ENCODE peak calls at places on chromosomes 2 and 18, in nine cellular contexts. S is H1; W is endothelial cell of umbilical vein; Y is SJSA1; Z is K562; U is right cardiac atrium; L is HL-60; N is CD4-positive, alpha-beta T cell; B is effector memory CD4-positive, alpha-beta T cell. H is an unnamed sample.

GRCh38 chr2:156405586-156405985 is 30.6 kb upstream of the GPD2 start:
- DNase-seq in S (no peak), W (no peak), Y (no peak), Z (no peak), U (peak), L (peak), N (no peak), B (no peak), H (no peak)

GRCh38 chr18:26439537-26439936 is 108.8 kb downstream of the KCTD1 start:
- DNase-seq in S (no peak), W (no peak), Y (no peak), Z (no peak), U (no peak), L (no peak), N (no peak), B (no peak), H (no peak)

GRCh38 chr2:179263015-179263414 is 1.6 kb downstream of the SESTD1 start:
- DNase-seq in S (no peak), W (peak), Y (no peak), Z (no peak), U (no peak), L (no peak), N (no peak), B (no peak), H (no peak)

GRCh38 chr2:26672112-26672817 is 20.3 kb upstream of the KCNK3 start:
- DNase-seq in S (no peak), W (no peak), Y (no peak), Z (no peak), U (no peak), L (no peak), N (no peak), B (no peak), H (no peak)

GRCh38 chr2:217438821-217439220 is 564.0 kb downstream of the TNS1 start:
- DNase-seq in S (no peak), W (no peak), Y (no peak), Z (no peak), U (no peak), L (no peak), N (no peak), B (no peak), H (no peak)

GRCh38 chr2:239368321-239368720 is 32.5 kb downstream of the HDAC4 start:
- DNase-seq in S (no peak), W (no peak), Y (no peak), Z (no peak), U (no peak), L (no peak), N (no peak), B (no peak), H (no peak)

GRCh38 chr18:10745971-10746370 is 220.1 kb downstream of the NAPG start:
- DNase-seq in S (no peak), W (no peak), Y (no peak), Z (no peak), U (no peak), L (no peak), N (no peak), B (no peak), H (no peak)

GRCh38 chr2:237691200-237691907 is 64.0 kb downstream of the LRRFIP1 start:
- DNase-seq in S (no peak), W (no peak), Y (no peak), Z (no peak), U (no peak), L (no peak), N (no peak), B (no peak), H (no peak)

GRCh38 chr2:37812414-37812813 is 112.7 kb upstream of the RMDN2 start:
- DNase-seq in S (no peak), W (no peak), Y (no peak), Z (no peak), U (no peak), L (no peak), N (no peak), B (no peak), H (no peak)

GRCh38 chr2:163467206-163467605 is 268.6 kb downstream of the FIGN start:
- DNase-seq in S (no peak), W (no peak), Y (no peak), Z (no peak), U (peak), L (no peak), N (no peak), B (no peak), H (no peak)

GRCh38 chr2:98357856-98358255 is 11.6 kb downstream of the CNGA3 start:
- DNase-seq in S (no peak), W (no peak), Y (no peak), Z (no peak), U (no peak), L (no peak), N (no peak), B (no peak), H (no peak)

GRCh38 chr2:210663574-210663973 is 107.2 kb downstream of the CPS1 start:
- DNase-seq in S (no peak), W (peak), Y (no peak), Z (peak), U (no peak), L (peak), N (no peak), B (no peak), H (no peak)

GRCh38 chr2:236286866-236287545 is 22.8 kb upstream of the ASB18 start:
- DNase-seq in S (no peak), W (no peak), Y (peak), Z (no peak), U (no peak), L (no peak), N (no peak), B (no peak), H (no peak)

GRCh38 chr2:186645999-186646398 is 47.9 kb upstream of the FAM171B start:
- DNase-seq in S (no peak), W (no peak), Y (no peak), Z (no peak), U (no peak), L (no peak), N (no peak), B (no peak), H (no peak)
- H3K27ac ChIP-seq in S (no peak), W (no peak), Y (no peak), Z (no peak), U (no peak), L (no peak), N (no peak), B (no peak), H (no peak)

GRCh38 chr18:9615280-9615797 is 980 bp upstream of the PPP4R1 start:
- DNase-seq in S (no peak), W (no peak), Y (no peak), Z (no peak), U (no peak), L (no peak), N (no peak), B (no peak), H (no peak)
- H3K27ac ChIP-seq in S (peak), W (peak), Y (peak), Z (peak), U (peak), L (peak), N (no peak), B (peak), H (peak)

GRCh38 chr18:3603460-3604259 is 153.7 kb downstream of the TGIF1 start:
- DNase-seq in S (peak), W (peak), Y (peak), Z (peak), U (no peak), L (peak), N (no peak), B (no peak), H (no peak)
- H3K27ac ChIP-seq in S (peak), W (peak), Y (peak), Z (peak), U (peak), L (peak), N (no peak), B (peak), H (peak)

GRCh38 chr2:111705206-111705605 is 178.8 kb downstream of the ANAPC1 start:
- DNase-seq in S (no peak), W (no peak), Y (no peak), Z (no peak), U (no peak), L (no peak), N (no peak), B (no peak), H (no peak)
- H3K27ac ChIP-seq in S (peak), W (peak), Y (no peak), Z (no peak), U (no peak), L (peak), N (no peak), B (no peak), H (no peak)

GRCh38 chr2:110105608-110106467 is 9.8 kb downstream of the MALL start:
- DNase-seq in S (no peak), W (peak), Y (no peak), Z (no peak), U (no peak), L (no peak), N (no peak), B (no peak), H (no peak)
- H3K27ac ChIP-seq in S (no peak), W (peak), Y (peak), Z (no peak), U (peak), L (no peak), N (no peak), B (no peak), H (no peak)

GRCh38 chr2:85541262-85541661 is 2.3 kb downstream of the MAT2A start:
- DNase-seq in S (no peak), W (no peak), Y (no peak), Z (no peak), U (no peak), L (no peak), N (no peak), B (no peak), H (no peak)
- H3K27ac ChIP-seq in S (no peak), W (no peak), Y (no peak), Z (no peak), U (no peak), L (peak), N (no peak), B (no peak), H (peak)

GRCh38 chr2:137966043-137966442 is 1.8 kb downstream of the HNMT start:
- DNase-seq in S (no peak), W (no peak), Y (no peak), Z (no peak), U (no peak), L (no peak), N (no peak), B (no peak), H (no peak)

GRCh38 chr2:137964859-137965459 is 686 bp downstream of the HNMT start:
- DNase-seq in S (no peak), W (peak), Y (no peak), Z (no peak), U (no peak), L (no peak), N (no peak), B (no peak), H (no peak)

GRCh38 chr2:137963535-137964065 is 673 bp upstream of the HNMT start:
- DNase-seq in S (no peak), W (no peak), Y (no peak), Z (no peak), U (no peak), L (no peak), N (no peak), B (no peak), H (no peak)

GRCh38 chr2:137961602-137962001 is 2.7 kb upstream of the HNMT start:
- DNase-seq in S (no peak), W (no peak), Y (no peak), Z (no peak), U (no peak), L (no peak), N (no peak), B (no peak), H (no peak)

DNA sequence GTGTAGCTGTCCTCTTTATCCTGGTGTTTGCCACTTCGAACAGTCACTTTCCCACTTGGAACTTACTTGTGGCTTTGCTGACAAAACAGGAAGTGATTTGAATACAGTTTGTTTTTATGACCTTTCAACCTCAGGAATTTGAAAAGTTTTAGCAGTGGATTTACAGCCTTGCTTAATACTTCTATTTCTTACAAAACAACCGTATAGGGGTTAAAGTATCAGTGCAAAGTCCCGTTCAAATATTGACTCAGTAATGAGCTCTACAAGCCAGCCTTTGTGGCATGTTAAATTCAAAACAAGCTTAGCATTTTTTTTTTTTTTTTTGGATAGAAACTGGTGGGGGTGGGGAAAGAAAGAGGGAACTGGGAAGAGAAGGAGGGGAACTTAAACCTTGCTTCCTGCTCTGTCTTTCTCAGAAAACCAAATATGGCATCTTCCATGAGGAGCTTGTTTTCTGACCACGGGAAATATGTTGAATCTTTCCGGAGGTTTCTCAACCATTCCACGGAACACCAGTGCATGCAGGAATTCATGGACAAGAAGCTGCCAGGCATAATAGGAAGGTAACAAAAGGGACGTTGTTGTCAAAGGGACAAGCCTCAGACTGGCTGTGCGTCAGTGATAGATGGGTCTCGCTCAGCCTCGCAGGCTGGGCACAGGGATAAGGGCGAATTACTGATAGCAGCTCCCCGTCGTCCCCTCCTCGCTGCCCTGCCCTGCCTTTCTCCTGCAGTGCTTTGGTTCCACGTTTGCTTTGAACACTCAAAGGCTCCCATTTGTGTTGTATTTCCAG is at the start of gene HNMT:
- DNase-seq in S (no peak), W (peak), Y (peak), Z (peak), U (peak), L (no peak), N (no peak), B (no peak), H (peak)
- H3K27ac ChIP-seq in S (peak), W (peak), Y (peak), Z (peak), U (peak), L (peak), N (no peak), B (no peak), H (peak)

GRCh38 chr2:75607988-75608683 is 38.4 kb upstream of the MRPL19 start:
- DNase-seq in S (no peak), W (peak), Y (no peak), Z (no peak), U (no peak), L (no peak), N (no peak), B (no peak), H (no peak)

GRCh38 chr2:75603477-75603876 is 42.7 kb upstream of the EVA1A start:
- DNase-seq in S (no peak), W (no peak), Y (no peak), Z (no peak), U (no peak), L (no peak), N (no peak), B (no peak), H (no peak)

GRCh38 chr2:75606851-75607798 is 39.5 kb upstream of the MRPL19 start:
- DNase-seq in S (no peak), W (peak), Y (peak), Z (no peak), U (no peak), L (no peak), N (no peak), B (no peak), H (no peak)

GRCh38 chr2:75604479-75604878 is 42.1 kb upstream of the MRPL19 start:
- DNase-seq in S (no peak), W (no peak), Y (no peak), Z (no peak), U (no peak), L (no peak), N (no peak), B (no peak), H (no peak)

DNA sequence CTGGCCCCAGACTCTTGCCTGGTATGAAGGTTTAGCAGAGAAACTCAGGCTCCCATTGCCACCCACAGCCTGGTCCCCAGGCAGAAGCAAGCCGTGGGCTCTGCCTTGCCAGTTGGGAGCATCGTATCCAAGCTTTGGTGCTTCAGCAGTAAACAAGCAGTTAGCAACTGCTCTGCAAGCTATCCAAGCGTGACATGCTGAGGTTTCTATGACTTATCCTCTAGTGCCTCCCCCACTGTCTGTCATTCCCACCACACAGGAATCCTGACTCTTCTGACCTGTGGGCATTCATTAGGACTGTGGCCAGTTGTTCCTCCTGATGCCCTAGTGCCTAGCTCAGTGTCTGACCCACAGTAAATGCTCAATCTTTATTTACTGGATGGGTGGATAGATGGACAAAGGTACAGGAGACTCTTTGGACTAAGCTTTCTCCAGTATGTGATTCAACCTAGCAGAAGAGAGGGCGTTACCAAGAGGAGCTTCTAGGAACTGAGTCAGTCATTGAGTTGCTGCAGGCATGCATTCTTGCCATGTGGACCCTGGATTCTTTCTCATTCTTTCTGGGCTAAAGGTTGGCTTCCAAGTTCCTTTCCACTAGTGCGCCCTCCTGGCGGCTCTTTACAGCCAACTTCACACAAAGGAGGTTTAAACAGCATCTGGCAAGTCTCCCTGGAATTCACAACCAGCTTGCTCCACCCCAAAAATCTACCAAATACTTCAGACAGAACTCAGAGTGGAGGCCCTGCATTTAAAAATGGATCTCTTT is 40.6 kb upstream of the MRPL19 start:
- DNase-seq in S (no peak), W (peak), Y (peak), Z (no peak), U (no peak), L (no peak), N (no peak), B (no peak), H (no peak)
- H3K27ac ChIP-seq in S (no peak), W (no peak), Y (peak), Z (no peak), U (no peak), L (no peak), N (no peak), B (no peak), H (peak)